ENCODE peak calls at places on chromosomes 5 and 9, in four cellular contexts. B, Y, X and H are unnamed samples.

GRCh38 chr9:124456341-124457078 is 6.3 kb downstream of the ADGRD2 start:
- DNase-seq in Y (no peak), B (no peak), X (no peak), H (no peak)

GRCh38 chr5:165622864-165623536 is 2117.6 kb downstream of the MAT2B start:
- DNase-seq in X (no peak), B (no peak), Y (no peak), H (no peak)

GRCh38 chr5:160772854-160773253 is 79.2 kb downstream of the ATP10B start:
- DNase-seq in B (no peak), X (no peak), Y (no peak), H (no peak)

GRCh38 chr9:91833096-91833877 is 116.7 kb downstream of the ROR2 start:
- DNase-seq in X (no peak), B (no peak), Y (no peak), H (no peak)

GRCh38 chr5:74240783-74241750 is 399.5 kb downstream of the ENC1 start:
- DNase-seq in Y (no peak), X (no peak), B (no peak), H (no peak)

GRCh38 chr9:75541778-75542177 is 348.7 kb upstream of the PCSK5 start:
- DNase-seq in Y (no peak), X (no peak), B (no peak), H (no peak)

GRCh38 chr9:34654317-34655083 is 2.5 kb downstream of the IL11RA start:
- DNase-seq in X (no peak), Y (peak), B (no peak), H (no peak)

GRCh38 chr5:31096238-31096865 is 97.1 kb upstream of the CDH6 start:
- DNase-seq in X (no peak), Y (no peak), B (no peak), H (no peak)

GRCh38 chr9:17627641-17628040 is 48.8 kb downstream of the SH3GL2 start:
- DNase-seq in B (no peak), X (no peak), Y (no peak), H (no peak)

GRCh38 chr5:1280177-1281037 is 14.5 kb downstream of the TERT start:
- DNase-seq in Y (no peak), X (no peak), B (peak), H (no peak)

GRCh38 chr5:33010851-33011250 is 299.7 kb downstream of the NPR3 start:
- DNase-seq in Y (no peak), B (no peak), X (no peak), H (no peak)

GRCh38 chr9:131954299-131954698 is 125.4 kb downstream of the MED27 start:
- DNase-seq in Y (no peak), B (no peak), X (no peak), H (no peak)

GRCh38 chr5:54551906-54552305 is 34.3 kb downstream of the SNX18 start:
- DNase-seq in Y (no peak), X (no peak), B (no peak), H (no peak)

GRCh38 chr5:172407241-172407691 is 47.1 kb downstream of the SH3PXD2B start:
- DNase-seq in B (no peak), Y (no peak), X (no peak), H (no peak)

GRCh38 chr5:151231359-151231758 is 7.5 kb upstream of the CCDC69 start:
- DNase-seq in B (no peak), Y (no peak), X (no peak), H (no peak)

GRCh38 chr9:37371565-37372464 is 50.7 kb upstream of the GRHPR start:
- DNase-seq in Y (no peak), B (no peak), X (no peak), H (no peak)

GRCh38 chr9:16653491-16654407 is 216.7 kb downstream of the BNC2 start:
- DNase-seq in B (no peak), Y (peak), X (no peak), H (peak)

GRCh38 chr5:169174923-169175322 is 126.0 kb downstream of the SLIT3 start:
- DNase-seq in Y (no peak), B (no peak), X (no peak), H (no peak)

GRCh38 chr5:90709323-90710148 is 150.9 kb downstream of the ADGRV1 start:
- DNase-seq in Y (peak), B (peak), X (peak), H (peak)

GRCh38 chr5:40791715-40792139 is 6.4 kb downstream of the PRKAA1 start:
- DNase-seq in X (no peak), B (no peak), Y (no peak), H (peak)

GRCh38 chr5:170617519-170618218 is 113.8 kb downstream of the KCNIP1 start:
- DNase-seq in X (no peak), B (no peak), Y (no peak), H (no peak)

GRCh38 chr9:74824654-74825053 is 63.1 kb downstream of the TRPM6 start:
- DNase-seq in B (no peak), X (no peak), Y (no peak), H (no peak)

GRCh38 chr9:100294806-100295205 is 57.9 kb downstream of the TEX10 start:
- DNase-seq in X (no peak), B (no peak), Y (no peak), H (no peak)

GRCh38 chr5:88675758-88676636 is 207.0 kb downstream of the MEF2C start:
- DNase-seq in X (no peak), B (peak), Y (peak), H (no peak)
- TF ChIP-seq FOXJ3 in X (no peak), B (no peak), Y (no peak), H (no peak)

GRCh38 chr9:133991211-133991921 is 758 bp downstream of the VAV2 start:
- DNase-seq in Y (peak), X (peak), B (peak), H (no peak)
- TF ChIP-seq FOXJ3 in Y (no peak), X (no peak), B (no peak), H (no peak)

GRCh38 chr9:127583605-127584053 is 28.4 kb upstream of the STXBP1 start:
- DNase-seq in B (no peak), Y (no peak), X (no peak), H (no peak)
- TF ChIP-seq FOXJ3 in B (no peak), Y (no peak), X (no peak), H (no peak)

DNA sequence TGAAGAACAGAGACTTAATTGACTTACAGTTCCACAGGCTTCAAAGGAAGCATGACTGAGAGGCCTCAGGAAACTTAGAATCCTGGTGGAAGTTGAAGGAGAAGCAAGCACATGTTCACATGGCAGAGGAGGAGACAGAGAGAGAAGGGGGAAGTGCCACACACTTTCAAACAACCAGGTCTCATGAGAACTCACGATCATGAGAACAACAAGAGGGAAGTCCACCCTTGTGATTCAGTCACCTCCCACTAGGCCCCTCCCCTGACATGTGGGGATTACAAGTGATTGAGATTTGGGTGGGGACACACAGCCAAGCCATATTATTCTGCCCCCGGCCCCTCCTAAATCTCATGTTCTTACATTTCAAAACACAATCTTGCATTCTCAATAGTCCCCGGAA is 19.5 kb downstream of the NR3C1 start:
- DNase-seq in B (no peak), Y (no peak), X (no peak), H (no peak)
- TF ChIP-seq FOXJ3 in B (no peak), Y (no peak), X (no peak), H (no peak)

GRCh38 chr5:15827786-15828185 is 327.8 kb downstream of the FBXL7 start:
- DNase-seq in X (no peak), B (no peak), Y (no peak), H (no peak)

GRCh38 chr5:15821506-15821905 is 321.5 kb downstream of the FBXL7 start:
- DNase-seq in X (no peak), B (no peak), Y (no peak), H (no peak)

GRCh38 chr5:15819617-15820016 is 319.6 kb downstream of the FBXL7 start:
- DNase-seq in Y (no peak), X (no peak), B (no peak), H (no peak)

GRCh38 chr5:15823413-15823812 is 323.4 kb downstream of the FBXL7 start:
- DNase-seq in Y (no peak), X (no peak), B (no peak), H (no peak)
- TF ChIP-seq FOXJ3 in Y (no peak), X (no peak), B (no peak), H (no peak)

GRCh38 chr5:45383985-45384384 is 312.2 kb downstream of the HCN1 start:
- DNase-seq in B (no peak), X (no peak), Y (no peak), H (no peak)
- TF ChIP-seq FOXJ3 in B (no peak), X (no peak), Y (no peak), H (no peak)